ENCODE peak calls at places on chromosome 22, in four cellular contexts. T is astrocyte, G is prostate gland, Q is choroid plexus epithelial cell. B is an unnamed sample.

GRCh38 chr22:18152519-18152918 is 2.5 kb downstream of the USP18 start:
- DNase-seq in T (no peak), G (no peak), Q (no peak), B (no peak)

GRCh38 chr22:44200855-44201550 is 20.3 kb downstream of the PARVG start:
- DNase-seq in T (no peak), G (no peak), Q (no peak), B (no peak)

GRCh38 chr22:38074181-38075104 is 9.5 kb downstream of the SLC16A8 start:
- DNase-seq in T (no peak), G (no peak), Q (peak; percentile 41), B (no peak)

GRCh38 chr22:17952273-17952801 is 72.0 kb downstream of the MICAL3 start:
- DNase-seq in T (no peak), G (no peak), Q (no peak), B (peak; percentile 22)

GRCh38 chr22:43396934-43397457 is 14.8 kb upstream of the MPPED1 start:
- DNase-seq in T (no peak), G (no peak), Q (no peak), B (peak; percentile 4)

GRCh38 chr22:42662114-42663021 is 13.2 kb upstream of the CYB5R3 start:
- DNase-seq in T (peak; percentile 22), G (peak; percentile 79), Q (peak; percentile 66), B (no peak)

GRCh38 chr22:41619979-41620645 is 731 bp downstream of the DESI1 start:
- DNase-seq in T (no peak), G (peak; percentile 38), Q (no peak), B (no peak)

GRCh38 chr22:50688448-50688847 is 15.8 kb downstream of the SHANK3 start:
- DNase-seq in T (no peak), G (no peak), Q (no peak), B (no peak)

GRCh38 chr22:44583076-44583760 is 85.2 kb upstream of the RTL6 start:
- DNase-seq in T (peak; percentile 5), G (no peak), Q (peak; percentile 16), B (no peak)

GRCh38 chr22:19757985-19758895 is 2.3 kb upstream of the TBX1 start:
- DNase-seq in T (no peak), G (no peak), Q (no peak), B (no peak)

GRCh38 chr22:19376247-19376646 is 55.3 kb downstream of the HIRA start:
- DNase-seq in T (no peak), G (no peak), Q (no peak), B (no peak)

GRCh38 chr22:38744981-38745380 is 10.8 kb downstream of the SUN2 start:
- DNase-seq in T (no peak), G (no peak), Q (no peak), B (no peak)

GRCh38 chr22:44542561-44543222 is 44.7 kb upstream of the RTL6 start:
- DNase-seq in T (no peak), G (no peak), Q (no peak), B (no peak)

GRCh38 chr22:42366815-42367581 is 65.2 kb downstream of the NFAM1 start:
- DNase-seq in T (no peak), G (peak; percentile 73), Q (no peak), B (no peak)

GRCh38 chr22:23763579-23764331 is 965 bp downstream of the C22orf15 start:
- DNase-seq in T (no peak), G (no peak), Q (no peak), B (no peak)

GRCh38 chr22:41367680-41368542 is 13.8 kb upstream of the TEF start:
- DNase-seq in T (peak; percentile 49), G (peak; percentile 23), Q (peak; percentile 68), B (no peak)

GRCh38 chr22:39682994-39683393 is 112.4 kb downstream of the CACNA1I start:
- DNase-seq in T (no peak), G (no peak), Q (no peak), B (no peak)

GRCh38 chr22:24383061-24383460 is 44.3 kb upstream of the ADORA2A start:
- DNase-seq in T (no peak), G (no peak), Q (no peak), B (no peak)

GRCh38 chr22:41237707-41238569 is 2.8 kb downstream of the CHADL start:
- DNase-seq in T (no peak), G (peak; percentile 75), Q (peak; percentile 29), B (peak; percentile 33)

GRCh38 chr22:43152001-43152354 is 619 bp downstream of the TSPO start:
- DNase-seq in T (no peak), G (no peak), Q (no peak), B (no peak)

GRCh38 chr22:38162881-38163843 is 18.5 kb downstream of the PLA2G6 start:
- DNase-seq in T (no peak), G (no peak), Q (no peak), B (no peak)

GRCh38 chr22:39727541-39727940 is 157.0 kb downstream of the CACNA1I start:
- DNase-seq in T (no peak), G (no peak), Q (peak; percentile 16), B (no peak)

DNA sequence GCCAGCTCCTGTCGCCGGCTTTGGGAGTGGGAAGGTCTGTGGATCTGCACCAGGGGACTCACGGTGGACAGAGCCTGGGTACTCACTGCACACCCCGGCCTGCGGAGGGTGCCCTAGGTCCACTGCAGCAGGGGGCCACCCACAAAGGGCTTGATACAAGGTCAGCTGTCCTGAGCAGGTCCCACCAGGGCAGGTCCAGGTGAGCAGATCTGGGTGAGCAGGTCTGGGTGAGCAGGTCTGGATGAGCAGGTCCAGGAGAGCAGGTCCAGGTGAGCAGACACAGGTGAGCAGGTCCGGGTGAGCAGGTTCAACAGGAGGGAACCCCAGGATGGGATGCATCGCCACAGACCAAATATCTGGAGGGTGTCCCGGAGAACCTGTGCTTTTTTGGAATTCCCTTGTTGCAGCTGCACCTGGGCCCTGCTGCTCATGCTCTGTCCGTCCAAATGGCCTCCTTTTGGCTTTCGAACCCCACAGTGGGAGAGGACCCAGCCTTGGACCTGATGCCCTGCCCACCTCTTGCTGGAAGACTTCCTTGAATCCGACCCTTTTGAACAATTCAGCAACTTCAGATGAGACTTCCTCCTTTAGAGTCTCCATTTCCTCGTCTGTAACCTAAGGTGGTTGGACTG is 485.3 kb downstream of the TBC1D22A start:
- DNase-seq in T (no peak), G (no peak), Q (no peak), B (no peak)
- TF ChIP-seq CTCF in T (no peak), G (no peak), Q (no peak), B (no peak)

DNA sequence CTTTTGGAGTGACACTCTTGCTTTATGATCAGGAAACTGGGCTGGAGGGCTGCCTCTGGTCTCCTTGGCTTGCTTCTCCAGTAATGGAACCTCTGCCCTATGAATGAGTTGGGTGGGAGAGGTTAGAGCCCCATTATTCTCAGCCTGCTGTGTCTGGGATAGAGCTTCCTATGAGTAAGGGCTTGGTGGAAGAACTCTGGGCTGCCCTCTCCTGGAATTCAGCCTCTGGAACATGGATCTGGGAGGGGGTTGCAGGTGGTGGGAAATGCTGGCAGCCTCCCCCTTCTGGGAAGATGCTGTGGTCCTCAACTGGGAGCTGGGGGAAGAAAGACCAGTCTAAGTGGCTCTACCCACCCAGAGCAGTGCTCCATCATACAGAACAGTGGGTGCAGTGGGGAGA is 81.8 kb upstream of the SYN3 start:
- DNase-seq in T (no peak), G (no peak), Q (no peak), B (no peak)
- TF ChIP-seq CTCF in T (no peak), G (no peak), Q (no peak), B (no peak)

GRCh38 chr22:49648053-49648452 is 179.6 kb downstream of the BRD1 start:
- DNase-seq in T (no peak), G (no peak), Q (no peak), B (no peak)

GRCh38 chr22:49646876-49647275 is 180.8 kb downstream of the BRD1 start:
- DNase-seq in T (no peak), G (no peak), Q (no peak), B (no peak)

GRCh38 chr22:49649166-49649565 is 178.5 kb downstream of the BRD1 start:
- DNase-seq in T (no peak), G (no peak), Q (no peak), B (no peak)

GRCh38 chr22:49645791-49646550 is 181.7 kb downstream of the BRD1 start:
- DNase-seq in T (no peak), G (no peak), Q (no peak), B (no peak)

DNA sequence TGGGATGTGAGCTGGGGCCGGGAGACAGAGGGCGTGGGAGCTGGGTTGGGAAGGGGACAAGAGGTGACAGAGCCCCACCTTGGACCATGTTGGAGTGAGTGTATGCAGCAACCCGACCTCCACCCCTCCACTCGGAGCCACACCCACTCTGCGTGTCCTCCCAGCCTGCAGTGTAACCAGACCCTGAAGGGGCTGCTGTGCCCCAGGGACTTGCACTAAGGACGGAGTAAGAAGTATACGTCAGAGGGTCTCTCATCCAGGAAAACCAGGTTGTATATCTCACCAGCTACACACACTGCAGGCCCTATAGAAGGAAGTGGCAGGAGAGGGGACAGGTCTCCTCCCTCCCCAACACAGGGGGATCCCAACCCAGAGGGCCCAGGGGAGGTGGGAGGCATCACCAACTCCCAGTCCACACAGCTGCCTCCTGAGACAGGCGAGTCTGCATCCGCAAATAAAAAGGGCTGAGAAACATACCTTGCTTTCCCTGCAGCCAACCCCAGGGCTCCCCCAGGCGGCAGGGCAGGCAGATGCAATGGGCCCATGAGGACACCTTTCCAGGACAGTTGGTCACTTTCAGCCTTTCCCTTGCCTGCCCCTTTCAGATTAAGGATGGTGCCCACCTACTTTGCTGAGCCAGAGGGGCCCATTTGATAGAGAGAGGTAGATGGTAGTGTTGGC is 180.2 kb downstream of the BRD1 start:
- DNase-seq in T (no peak), G (no peak), Q (no peak), B (no peak)
- TF ChIP-seq CTCF in T (no peak), G (no peak), Q (no peak), B (peak; percentile 17)

GRCh38 chr22:28801845-28802594 is 1.7 kb upstream of the XBP1 start:
- DNase-seq in T (no peak), G (no peak), Q (no peak), B (no peak)

GRCh38 chr22:28800308-28801041 is at the start of gene XBP1:
- DNase-seq in T (peak; percentile 86), G (peak; percentile 94), Q (peak; percentile 96), B (peak; percentile 74)

GRCh38 chr22:28799834-28800307 is 498 bp downstream of the XBP1 start:
- DNase-seq in T (peak; percentile 25), G (no peak), Q (peak; percentile 68), B (no peak)

GRCh38 chr22:28799125-28799833 is 1.1 kb downstream of the XBP1 start:
- DNase-seq in T (peak; percentile 85), G (peak; percentile 50), Q (peak; percentile 96), B (peak; percentile 64)

DNA sequence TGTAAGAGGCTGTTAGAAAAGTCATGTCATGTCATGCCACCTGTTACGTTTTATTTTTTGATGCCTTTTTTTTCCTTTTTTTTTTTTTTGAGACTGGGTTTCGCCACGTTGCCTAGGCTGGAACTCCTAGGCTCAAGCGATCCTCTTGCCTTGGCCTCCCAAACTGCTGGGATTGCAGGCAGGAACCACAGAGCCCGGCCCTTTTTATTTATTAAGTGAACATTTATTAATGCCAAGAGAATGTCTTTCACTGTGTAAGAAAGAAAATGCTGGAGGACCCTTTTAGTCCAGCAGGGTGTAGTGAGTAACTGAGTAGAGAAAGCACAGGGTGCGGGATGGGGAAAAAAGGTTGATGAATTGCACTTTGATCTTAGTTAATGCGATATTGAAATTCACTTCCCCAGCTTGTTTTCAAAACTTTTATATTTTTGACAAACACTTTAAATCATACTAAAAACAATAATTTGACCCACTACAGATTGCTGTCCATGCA is 2.3 kb upstream of the XBP1 start:
- DNase-seq in T (no peak), G (no peak), Q (no peak), B (no peak)
- TF ChIP-seq CTCF in T (no peak), G (no peak), Q (peak; percentile 11), B (no peak)

B was measured in LNCaP clone FGC.